ENCODE peak calls at places on chromosomes 5 and 9, in nine cellular contexts. One of them, this sample, is unnamed.

GRCh38 chr9:94932647-94933415 is 206.3 kb downstream of the AOPEP start:
- DNase-seq in foreskin fibroblast: no peak
- DNase-seq in AG09309: no peak
- DNase-seq in GM12865: no peak
- DNase-seq in activated naive CD4-positive, alpha-beta T cell: no peak
- DNase-seq in stimulated activated CD4-positive, alpha-beta T cell treated with anti-CD3 and anti-CD28 coated beads, Interleukin-4, amount 100 ng/mL, for 48 hours: no peak
- DNase-seq in Kasumi-1: no peak
- DNase-seq in HT1080: no peak
- DNase-seq in NCI-H2171: no peak
- DNase-seq in this sample: no peak

GRCh38 chr9:93134740-93135444 is 841 bp upstream of the NINJ1 start:
- DNase-seq in activated naive CD4-positive, alpha-beta T cell: no peak
- DNase-seq in stimulated activated CD4-positive, alpha-beta T cell treated with anti-CD3 and anti-CD28 coated beads, Interleukin-4, amount 100 ng/mL, for 48 hours: no peak
- DNase-seq in HT1080: no peak
- DNase-seq in AG09309: no peak
- DNase-seq in NCI-H2171: no peak
- DNase-seq in Kasumi-1: no peak
- DNase-seq in foreskin fibroblast: no peak
- DNase-seq in GM12865: no peak
- DNase-seq in this sample: no peak

GRCh38 chr9:97900738-97901565 is 21.3 kb downstream of the TRMO start:
- DNase-seq in activated naive CD4-positive, alpha-beta T cell: no peak
- DNase-seq in HT1080: peak; percentile 48
- DNase-seq in GM12865: peak; percentile 34
- DNase-seq in AG09309: no peak
- DNase-seq in Kasumi-1: peak; percentile 64
- DNase-seq in NCI-H2171: peak; percentile 22
- DNase-seq in foreskin fibroblast: peak; percentile 22
- DNase-seq in stimulated activated CD4-positive, alpha-beta T cell treated with anti-CD3 and anti-CD28 coated beads, Interleukin-4, amount 100 ng/mL, for 48 hours: no peak
- DNase-seq in this sample: peak; percentile 59

GRCh38 chr9:76433851-76434250 is 25.1 kb upstream of the GCNT1 start:
- DNase-seq in HT1080: peak; percentile 55
- DNase-seq in activated naive CD4-positive, alpha-beta T cell: no peak
- DNase-seq in foreskin fibroblast: peak; percentile 62
- DNase-seq in NCI-H2171: no peak
- DNase-seq in stimulated activated CD4-positive, alpha-beta T cell treated with anti-CD3 and anti-CD28 coated beads, Interleukin-4, amount 100 ng/mL, for 48 hours: no peak
- DNase-seq in Kasumi-1: no peak
- DNase-seq in AG09309: no peak
- DNase-seq in GM12865: no peak
- DNase-seq in this sample: no peak

GRCh38 chr5:137231535-137231934 is 267.6 kb downstream of the SPOCK1 start:
- DNase-seq in HT1080: peak; percentile 65
- DNase-seq in GM12865: no peak
- DNase-seq in stimulated activated CD4-positive, alpha-beta T cell treated with anti-CD3 and anti-CD28 coated beads, Interleukin-4, amount 100 ng/mL, for 48 hours: no peak
- DNase-seq in Kasumi-1: no peak
- DNase-seq in AG09309: no peak
- DNase-seq in NCI-H2171: no peak
- DNase-seq in activated naive CD4-positive, alpha-beta T cell: no peak
- DNase-seq in foreskin fibroblast: no peak
- DNase-seq in this sample: no peak

GRCh38 chr5:7392401-7393024 is 3.4 kb upstream of the ADCY2 start:
- DNase-seq in HT1080: peak; percentile 46
- DNase-seq in Kasumi-1: peak; percentile 20
- DNase-seq in NCI-H2171: no peak
- DNase-seq in foreskin fibroblast: peak; percentile 7
- DNase-seq in GM12865: no peak
- DNase-seq in stimulated activated CD4-positive, alpha-beta T cell treated with anti-CD3 and anti-CD28 coated beads, Interleukin-4, amount 100 ng/mL, for 48 hours: no peak
- DNase-seq in AG09309: peak; percentile 10
- DNase-seq in activated naive CD4-positive, alpha-beta T cell: no peak
- DNase-seq in this sample: peak; percentile 46

GRCh38 chr9:103941104-103941503 is 153.0 kb upstream of the SMC2 start:
- DNase-seq in AG09309: no peak
- DNase-seq in Kasumi-1: no peak
- DNase-seq in HT1080: peak; percentile 18
- DNase-seq in activated naive CD4-positive, alpha-beta T cell: no peak
- DNase-seq in NCI-H2171: no peak
- DNase-seq in foreskin fibroblast: no peak
- DNase-seq in stimulated activated CD4-positive, alpha-beta T cell treated with anti-CD3 and anti-CD28 coated beads, Interleukin-4, amount 100 ng/mL, for 48 hours: no peak
- DNase-seq in GM12865: no peak
- DNase-seq in this sample: no peak

GRCh38 chr5:167964529-167964928 is 326.9 kb upstream of the WWC1 start:
- DNase-seq in stimulated activated CD4-positive, alpha-beta T cell treated with anti-CD3 and anti-CD28 coated beads, Interleukin-4, amount 100 ng/mL, for 48 hours: no peak
- DNase-seq in activated naive CD4-positive, alpha-beta T cell: no peak
- DNase-seq in GM12865: no peak
- DNase-seq in Kasumi-1: no peak
- DNase-seq in NCI-H2171: no peak
- DNase-seq in AG09309: no peak
- DNase-seq in foreskin fibroblast: no peak
- DNase-seq in HT1080: peak; percentile 29
- DNase-seq in this sample: peak; percentile 15

GRCh38 chr9:89463986-89464901 is 33.7 kb downstream of the SEMA4D start:
- DNase-seq in activated naive CD4-positive, alpha-beta T cell: peak; percentile 59
- DNase-seq in AG09309: no peak
- DNase-seq in foreskin fibroblast: no peak
- DNase-seq in GM12865: peak; percentile 91
- DNase-seq in Kasumi-1: peak; percentile 75
- DNase-seq in NCI-H2171: no peak
- DNase-seq in HT1080: peak; percentile 22
- DNase-seq in stimulated activated CD4-positive, alpha-beta T cell treated with anti-CD3 and anti-CD28 coated beads, Interleukin-4, amount 100 ng/mL, for 48 hours: peak; percentile 69
- DNase-seq in this sample: no peak